ENCODE peak calls at places on chromosomes 1 and 21, in seven cellular contexts. X is A549, F is PC-9, S is GM12865, B is suprapubic skin, J is RWPE1, Y is endothelial cell. E is an unnamed sample.

GRCh38 chr21:33383056-33383888 is 19.9 kb upstream of the IFNGR2 start:
- DNase-seq in X (no peak), F (peak), S (peak), B (no peak), J (peak), Y (no peak), E (peak)

GRCh38 chr1:226692067-226692792 is 46.9 kb downstream of the ITPKB start:
- DNase-seq in X (no peak), F (no peak), S (no peak), B (no peak), J (no peak), Y (no peak), E (no peak)

GRCh38 chr21:34367320-34367935 is 3.6 kb downstream of the KCNE2 start:
- DNase-seq in X (peak), F (peak), S (peak), B (peak), J (peak), Y (peak), E (no peak)

GRCh38 chr1:177927021-177927596 is 42.7 kb downstream of the SEC16B start:
- DNase-seq in X (no peak), F (no peak), S (no peak), B (no peak), J (peak), Y (no peak), E (no peak)

GRCh38 chr1:162144853-162145252 is 75.4 kb downstream of the NOS1AP start:
- DNase-seq in X (no peak), F (no peak), S (no peak), B (no peak), J (no peak), Y (no peak), E (no peak)

GRCh38 chr1:226549937-226550670 is 1.5 kb downstream of the STUM start:
- DNase-seq in X (peak), F (no peak), S (peak), B (no peak), J (peak), Y (peak), E (no peak)

GRCh38 chr1:224564491-224565084 is 51.5 kb upstream of the CNIH3 start:
- DNase-seq in X (no peak), F (no peak), S (no peak), B (no peak), J (no peak), Y (no peak), E (no peak)

GRCh38 chr1:243712890-243713425 is 137.1 kb downstream of the AKT3 start:
- DNase-seq in X (no peak), F (no peak), S (no peak), B (no peak), J (no peak), Y (no peak), E (no peak)

GRCh38 chr1:53376742-53377437 is 49.0 kb upstream of the LRP8 start:
- DNase-seq in X (no peak), F (no peak), S (no peak), B (peak), J (no peak), Y (no peak), E (no peak)

GRCh38 chr1:2405588-2406295 is 6.6 kb downstream of the PEX10 start:
- DNase-seq in X (no peak), F (no peak), S (no peak), B (no peak), J (no peak), Y (no peak), E (no peak)

GRCh38 chr21:31879911-31880310 is 7.1 kb downstream of the HUNK start:
- DNase-seq in X (no peak), F (no peak), S (no peak), B (no peak), J (no peak), Y (no peak), E (no peak)

GRCh38 chr21:38857152-38857825 is 51.6 kb downstream of the ETS2 start:
- DNase-seq in X (no peak), F (no peak), S (no peak), B (no peak), J (no peak), Y (no peak), E (no peak)

GRCh38 chr1:14842891-14843290 is 244.4 kb downstream of the KAZN start:
- DNase-seq in X (no peak), F (no peak), S (no peak), B (no peak), J (no peak), Y (no peak), E (no peak)

GRCh38 chr1:173768206-173768605 is 53.4 kb downstream of the KLHL20 start:
- DNase-seq in X (no peak), F (no peak), S (no peak), B (no peak), J (no peak), Y (no peak), E (no peak)

GRCh38 chr1:230084408-230085177 is 17.6 kb downstream of the GALNT2 start:
- DNase-seq in X (peak), F (peak), S (peak), B (no peak), J (peak), Y (no peak), E (no peak)

GRCh38 chr21:45819478-45820170 is 161.9 kb upstream of the COL6A1 start:
- DNase-seq in X (no peak), F (no peak), S (no peak), B (no peak), J (no peak), Y (no peak), E (no peak)

GRCh38 chr1:24555591-24556413 is at the start of gene NCMAP:
- DNase-seq in X (no peak), F (peak), S (no peak), B (no peak), J (no peak), Y (peak), E (peak)

GRCh38 chr21:45934071-45934470 is 47.5 kb upstream of the COL6A1 start:
- DNase-seq in X (no peak), F (no peak), S (no peak), B (no peak), J (no peak), Y (no peak), E (no peak)

GRCh38 chr1:37692834-37693175 is 489 bp downstream of the CDCA8 start:
- DNase-seq in X (peak), F (no peak), S (no peak), B (no peak), J (no peak), Y (no peak), E (no peak)

GRCh38 chr1:204080163-204080903 is 7.4 kb downstream of the SOX13 start:
- DNase-seq in X (peak), F (peak), S (no peak), B (no peak), J (peak), Y (no peak), E (no peak)

GRCh38 chr1:43881415-43881814 is 52.2 kb upstream of the ARTN start:
- DNase-seq in X (no peak), F (no peak), S (no peak), B (no peak), J (no peak), Y (no peak), E (no peak)

GRCh38 chr21:34280389-34280795 is 83.4 kb upstream of the KCNE2 start:
- DNase-seq in X (no peak), F (no peak), S (no peak), B (peak), J (peak), Y (no peak), E (no peak)

GRCh38 chr1:11339346-11340247 is 66.6 kb downstream of the UBIAD1 start:
- DNase-seq in X (no peak), F (peak), S (no peak), B (no peak), J (peak), Y (no peak), E (no peak)

GRCh38 chr1:44514673-44515072 is 109.6 kb downstream of the RNF220 start:
- DNase-seq in X (no peak), F (no peak), S (no peak), B (no peak), J (no peak), Y (no peak), E (no peak)

GRCh38 chr1:33758698-33759097 is 105.2 kb upstream of the HMGB4 start:
- DNase-seq in X (no peak), F (no peak), S (no peak), B (no peak), J (no peak), Y (no peak), E (no peak)

GRCh38 chr1:68346192-68346808 is 103.5 kb downstream of the RPE65 start:
- DNase-seq in X (peak), F (no peak), S (peak), B (no peak), J (no peak), Y (no peak), E (no peak)

GRCh38 chr1:25661043-25661807 is 44.6 kb downstream of the MAN1C1 start:
- DNase-seq in X (no peak), F (no peak), S (no peak), B (peak), J (no peak), Y (no peak), E (no peak)

GRCh38 chr1:160834945-160835565 is 27.6 kb downstream of the CD244 start:
- DNase-seq in X (peak), F (no peak), S (peak), B (no peak), J (peak), Y (peak), E (peak)
- TF ChIP-seq CTCF in X (peak), F (peak), S (peak), B (peak), J (peak), Y (peak), E (peak)

GRCh38 chr1:76782777-76783176 is 84.5 kb upstream of the ST6GALNAC5 start:
- DNase-seq in X (no peak), F (no peak), S (no peak), B (no peak), J (no peak), Y (no peak), E (no peak)

GRCh38 chr1:76786232-76786631 is 81.0 kb upstream of the ST6GALNAC5 start:
- DNase-seq in X (no peak), F (no peak), S (no peak), B (no peak), J (no peak), Y (no peak), E (no peak)

GRCh38 chr1:76784502-76784901 is 82.8 kb upstream of the ST6GALNAC5 start:
- DNase-seq in X (no peak), F (no peak), S (no peak), B (no peak), J (no peak), Y (no peak), E (no peak)

GRCh38 chr1:76781447-76781846 is 85.8 kb upstream of the ST6GALNAC5 start:
- DNase-seq in X (no peak), F (no peak), S (no peak), B (no peak), J (no peak), Y (no peak), E (no peak)
- TF ChIP-seq CTCF in X (no peak), F (no peak), S (no peak), B (no peak), J (no peak), Y (no peak), E (no peak)

DNA sequence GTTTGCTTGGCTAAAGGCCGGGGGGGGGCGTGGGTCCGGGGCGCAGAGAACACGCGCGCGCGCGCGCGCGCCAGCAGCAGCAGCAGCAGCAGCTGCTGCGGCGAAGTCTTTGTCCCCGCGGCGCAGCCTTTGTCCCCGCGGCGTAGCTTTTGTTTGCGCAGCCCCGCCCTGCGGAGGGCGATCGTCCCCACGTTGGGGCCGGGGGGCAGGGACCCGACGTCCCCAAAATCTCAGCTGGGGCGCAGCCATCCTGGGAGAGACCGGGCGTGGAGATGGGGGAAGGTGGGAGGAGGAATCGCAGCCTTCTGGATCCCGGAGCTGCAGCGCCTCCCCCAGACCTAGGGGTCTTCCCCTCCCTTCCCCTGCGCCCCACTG is 90.3 kb upstream of the VAMP3 start:
- DNase-seq in X (no peak), F (no peak), S (no peak), B (no peak), J (no peak), Y (no peak), E (no peak)
- TF ChIP-seq CTCF in X (no peak), F (no peak), S (no peak), B (no peak), J (no peak), Y (no peak), E (no peak)

GRCh38 chr1:167367705-167368104 is 147.0 kb downstream of the POU2F1 start:
- DNase-seq in X (no peak), F (no peak), S (no peak), B (no peak), J (no peak), Y (no peak), E (no peak)

GRCh38 chr1:167369933-167370332 is 148.4 kb downstream of the CD247 start:
- DNase-seq in X (no peak), F (no peak), S (no peak), B (no peak), J (no peak), Y (no peak), E (no peak)

GRCh38 chr1:167362638-167363037 is 142.0 kb downstream of the POU2F1 start:
- DNase-seq in X (no peak), F (no peak), S (no peak), B (no peak), J (no peak), Y (no peak), E (no peak)

GRCh38 chr1:167360120-167360519 is 139.4 kb downstream of the POU2F1 start:
- DNase-seq in X (no peak), F (no peak), S (no peak), B (no peak), J (no peak), Y (no peak), E (no peak)

GRCh38 chr1:167365360-167365759 is 144.7 kb downstream of the POU2F1 start:
- DNase-seq in X (no peak), F (no peak), S (no peak), B (no peak), J (no peak), Y (no peak), E (no peak)
- TF ChIP-seq CTCF in X (no peak), F (no peak), S (no peak), B (no peak), J (no peak), Y (no peak), E (no peak)

GRCh38 chr21:19792004-19792403 is 1206.2 kb upstream of the NCAM2 start:
- DNase-seq in X (no peak), F (no peak), S (no peak), B (no peak), J (no peak), Y (no peak), E (no peak)
- TF ChIP-seq CTCF in X (no peak), F (no peak), S (no peak), B (no peak), J (no peak), Y (no peak), E (no peak)

GRCh38 chr21:21232320-21232719 is 234.1 kb downstream of the NCAM2 start:
- DNase-seq in X (no peak), F (no peak), S (no peak), B (no peak), J (no peak), Y (peak), E (no peak)
- TF ChIP-seq CTCF in X (no peak), F (peak), S (no peak), B (peak), J (peak), Y (peak), E (no peak)